ENCODE peak calls at places on chromosomes 5 and 9, in ten cellular contexts. B, R, H, V, D, X, N, I, U and F are unnamed samples.

GRCh38 chr5:9538504-9538903 is 7.4 kb downstream of the SEMA5A start:
- DNase-seq in N (no peak), V (no peak), D (no peak), H (no peak), U (no peak), I (peak; percentile 58), X (no peak), B (no peak), R (no peak), F (no peak)

GRCh38 chr5:9716838-9717281 is 86.7 kb upstream of the TAS2R1 start:
- DNase-seq in I (peak; percentile 53), B (peak; percentile 86), N (peak; percentile 17), V (no peak), U (no peak), X (no peak), H (no peak), D (peak; percentile 11), R (peak; percentile 52), F (no peak)

GRCh38 chr9:12723409-12724028 is 30.3 kb downstream of the TYRP1 start:
- DNase-seq in X (no peak), N (peak; percentile 46), B (no peak), U (no peak), R (no peak), V (no peak), I (peak; percentile 47), H (no peak), D (peak; percentile 24), F (no peak)

GRCh38 chr5:144385597-144385996 is 214.9 kb downstream of the KCTD16 start:
- DNase-seq in I (no peak), X (no peak), R (no peak), D (no peak), V (no peak), N (no peak), H (no peak), B (no peak), U (no peak), F (no peak)

GRCh38 chr5:90022002-90022710 is 387.4 kb downstream of the CETN3 start:
- DNase-seq in N (peak; percentile 75), R (no peak), X (no peak), U (no peak), H (no peak), I (no peak), D (no peak), V (no peak), B (peak; percentile 19), F (no peak)

GRCh38 chr9:74773886-74774479 is 113.7 kb downstream of the TRPM6 start:
- DNase-seq in N (peak; percentile 84), B (peak; percentile 72), D (peak; percentile 63), X (peak; percentile 70), V (peak; percentile 74), I (peak; percentile 77), U (peak; percentile 70), H (peak; percentile 62), R (peak; percentile 52), F (no peak)

GRCh38 chr9:22107646-22108045 is 98.5 kb upstream of the CDKN2B start:
- DNase-seq in I (no peak), H (no peak), B (no peak), D (no peak), U (no peak), R (no peak), X (no peak), V (no peak), N (no peak), F (no peak)

GRCh38 chr5:95848701-95849100 is 26.2 kb upstream of the GLRX start:
- DNase-seq in B (no peak), U (no peak), R (no peak), X (no peak), D (no peak), V (no peak), N (peak; percentile 57), H (no peak), I (no peak), F (no peak)

GRCh38 chr5:111635151-111635945 is 121.6 kb downstream of the NREP start:
- DNase-seq in B (no peak), I (no peak), U (no peak), X (no peak), V (peak; percentile 23), R (no peak), D (no peak), H (no peak), N (peak; percentile 27), F (no peak)

GRCh38 chr9:135898634-135899407 is 8.5 kb downstream of the CAMSAP1 start:
- DNase-seq in X (no peak), D (no peak), I (peak; percentile 75), B (no peak), U (no peak), H (no peak), N (peak; percentile 59), V (no peak), R (peak; percentile 95), F (peak; percentile 87)

GRCh38 chr5:140408750-140409241 is 7.2 kb downstream of the ANKHD1 start:
- DNase-seq in B (no peak), V (no peak), U (no peak), R (no peak), H (no peak), I (peak; percentile 8), N (no peak), D (no peak), X (no peak), F (no peak)

GRCh38 chr9:114025760-114026159 is 52.3 kb downstream of the AMBP start:
- DNase-seq in B (no peak), U (no peak), N (no peak), V (no peak), R (no peak), I (no peak), X (no peak), H (no peak), D (no peak), F (no peak)

GRCh38 chr5:159435855-159436254 is 105.6 kb upstream of the IL12B start:
- DNase-seq in I (no peak), H (no peak), V (no peak), N (no peak), R (no peak), D (no peak), X (no peak), U (no peak), B (no peak), F (no peak)

DNA sequence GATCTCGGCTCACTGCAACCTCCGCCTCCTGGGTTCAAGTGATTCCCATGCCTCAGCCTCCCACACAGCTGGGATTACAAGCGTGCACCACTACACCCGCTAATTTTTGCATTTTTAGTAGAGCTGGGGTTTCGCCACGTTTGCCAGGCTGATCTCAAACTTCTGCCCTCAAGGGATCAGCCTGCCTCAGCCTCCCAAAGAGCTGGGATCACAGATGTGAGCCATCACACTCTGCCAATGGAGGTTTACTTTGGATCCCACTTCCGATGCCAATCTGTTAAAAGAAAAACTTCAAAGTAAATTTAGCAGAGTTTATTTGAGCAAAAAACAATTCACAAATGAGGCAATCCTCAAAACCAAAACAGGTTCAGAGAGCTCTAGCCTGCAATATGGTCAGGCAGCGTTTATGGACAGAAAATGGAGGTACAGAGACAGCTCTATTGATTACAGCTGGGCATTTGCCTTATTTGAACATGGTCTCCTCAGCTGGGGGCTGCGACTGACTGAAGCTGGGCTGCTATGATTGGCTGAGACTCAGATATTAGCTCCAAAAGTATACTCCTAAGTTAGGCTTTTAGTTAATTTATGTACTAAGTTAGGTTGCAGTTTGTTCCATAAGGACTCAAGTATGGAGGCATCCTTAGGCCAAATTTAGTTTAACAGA is 18.6 kb upstream of the UBTD2 start:
- DNase-seq in I (no peak), N (no peak), U (no peak), H (no peak), B (no peak), R (no peak), D (no peak), V (no peak), X (no peak), F (no peak)
- H3K4me3 ChIP-seq in I (no peak overlapping the region), N (no peak overlapping the region), U (no peak overlapping the region), H (no peak overlapping the region), B (no peak overlapping the region), R (no peak overlapping the region), D (no peak overlapping the region), V (no peak overlapping the region), X (no peak overlapping the region), F (no peak overlapping the region)

DNA sequence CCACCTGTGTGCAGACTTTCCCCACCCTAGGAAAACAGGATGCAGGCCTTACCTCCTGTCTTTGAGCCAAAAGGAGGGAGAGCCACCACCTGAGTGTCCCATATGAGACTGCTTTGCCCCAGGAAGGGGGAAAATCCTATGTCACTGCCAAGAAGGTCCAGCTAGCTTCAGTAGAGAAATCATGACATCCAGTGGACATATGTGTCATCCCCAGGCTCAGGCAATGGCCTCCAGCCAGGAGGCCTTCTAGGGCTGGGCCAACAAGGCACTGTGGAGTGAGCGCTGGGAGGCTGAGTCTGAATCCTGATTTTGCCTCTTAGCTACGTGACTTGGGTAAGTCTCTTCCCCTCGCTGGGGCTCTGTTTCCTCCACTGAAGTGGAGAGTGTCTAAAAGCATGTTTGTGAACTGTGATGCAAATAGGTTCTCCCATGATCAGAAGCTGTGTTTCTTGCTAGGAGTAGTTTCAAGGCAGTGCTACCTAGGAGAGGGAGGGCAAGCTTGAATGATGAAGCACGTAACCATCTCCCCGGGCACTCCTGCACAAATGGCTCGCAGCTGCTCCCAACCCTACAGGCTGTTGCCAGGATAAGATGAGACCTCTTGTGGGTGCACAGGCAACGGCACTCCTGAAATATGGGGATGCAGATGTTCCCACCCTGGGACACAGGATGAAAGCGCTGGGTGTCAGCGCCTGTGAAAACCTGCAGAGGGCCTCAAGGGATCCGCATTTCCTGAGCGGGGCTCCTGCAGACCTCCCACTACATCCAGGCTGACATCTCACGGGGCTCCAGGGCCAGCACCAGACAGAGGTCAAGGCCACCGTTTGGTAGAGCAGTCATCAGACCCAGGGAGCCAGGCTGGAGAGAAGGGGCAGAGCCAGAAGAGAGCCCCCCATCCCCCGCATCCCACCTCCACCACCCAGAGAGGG is 60.5 kb downstream of the SMIM23 start:
- DNase-seq in U (no peak), H (no peak), I (no peak), V (no peak), N (peak; percentile 26), X (no peak), D (peak; percentile 26), B (peak; percentile 11), R (no peak), F (no peak)
- TF ChIP-seq CTCF in U (no peak), H (no peak), I (no peak), V (no peak), N (peak; percentile 15), X (peak; percentile 43), D (no peak), B (peak; percentile 42), R (peak; percentile 18), F (peak; percentile 1)

GRCh38 chr9:104772707-104773106 is 8.8 kb downstream of the NIPSNAP3B start:
- DNase-seq in I (peak; percentile 22), H (no peak), R (no peak), U (no peak), N (peak; percentile 42), V (no peak), X (no peak), D (peak; percentile 86), B (peak; percentile 64), F (no peak)
- H3K4me3 ChIP-seq in I (no peak overlapping the region), H (no peak overlapping the region), R (no peak overlapping the region), U (no peak overlapping the region), N (no peak overlapping the region), V (no peak overlapping the region), X (no peak overlapping the region), D (peak overlapping the region; percentile 72), B (no peak overlapping the region), F (no peak overlapping the region)

DNA sequence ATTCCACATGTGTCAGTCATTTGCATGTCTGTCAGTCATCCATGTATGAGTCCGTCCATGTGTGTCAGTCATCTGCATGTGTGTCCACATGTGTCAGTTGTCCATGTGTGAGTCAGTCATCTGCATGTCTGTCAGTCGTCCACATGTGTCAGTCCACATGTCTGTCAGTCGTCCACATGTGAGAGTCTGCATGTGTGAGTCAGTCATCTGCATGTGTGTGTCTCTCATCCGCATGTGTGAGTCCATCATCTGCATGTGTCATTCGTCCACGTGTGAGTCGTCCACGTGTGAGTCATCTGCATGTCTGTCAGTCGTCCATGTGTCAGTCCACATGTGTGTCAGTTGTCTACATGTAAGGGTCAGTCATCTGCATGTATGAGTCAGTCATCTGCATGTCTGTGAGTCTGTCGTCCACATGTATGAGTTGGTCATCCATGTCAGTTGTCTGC is 72.7 kb upstream of the CACNA1B start:
- DNase-seq in V (no peak), H (no peak), N (no peak), R (no peak), I (no peak), B (peak; percentile 12), U (no peak), X (no peak), D (no peak), F (no peak)
- TF ChIP-seq CTCF in V (no peak), H (no peak), N (no peak), R (no peak), I (no peak), B (no peak), U (no peak), X (no peak), D (no peak), F (no peak)